ENCODE peak calls at places on chromosomes 11 and 22, in seven cellular contexts. X is SK-N-SH, K is body of pancreas, S is transverse colon, P is psoas muscle, L is fibroblast of lung, T is mammary epithelial cell. M is an unnamed sample.

GRCh38 chr22:45538284-45538683 is 35.6 kb downstream of the FBLN1 start:
- DNase-seq in X (no peak), K (no peak), S (no peak), P (no peak), L (no peak), T (no peak), M (no peak)

GRCh38 chr11:118139578-118139977 is 13.0 kb downstream of the SCN4B start:
- DNase-seq in X (no peak), K (no peak), S (no peak), P (no peak), L (no peak), T (no peak), M (no peak)

GRCh38 chr11:69841859-69842698 is 22.9 kb upstream of the FGF3 start:
- DNase-seq in X (no peak), K (no peak), S (no peak), P (no peak), L (no peak), T (no peak), M (no peak)

GRCh38 chr11:47204633-47204989 is 10.2 kb upstream of the DDB2 start:
- DNase-seq in X (no peak), K (no peak), S (no peak), P (no peak), L (peak; percentile 72), T (peak; percentile 74), M (no peak)

GRCh38 chr11:75280770-75281468 is 40.3 kb downstream of the TPBGL start:
- DNase-seq in X (no peak), K (no peak), S (peak; percentile 31), P (no peak), L (no peak), T (no peak), M (no peak)

GRCh38 chr11:112961146-112961668 is at the start of gene NCAM1:
- DNase-seq in X (peak; percentile 89), K (peak; percentile 29), S (peak; percentile 51), P (peak; percentile 73), L (peak; percentile 81), T (peak; percentile 61), M (peak; percentile 12)

GRCh38 chr22:30541979-30542810 is 4.3 kb downstream of the SEC14L6 start:
- DNase-seq in X (no peak), K (peak; percentile 28), S (no peak), P (no peak), L (peak; percentile 5), T (no peak), M (no peak)

GRCh38 chr22:48669226-48669625 is 1158.4 kb downstream of the BRD1 start:
- DNase-seq in X (no peak), K (no peak), S (no peak), P (no peak), L (no peak), T (no peak), M (no peak)

GRCh38 chr11:109040303-109040702 is 375.4 kb downstream of the DDX10 start:
- DNase-seq in X (peak; percentile 4), K (no peak), S (no peak), P (no peak), L (no peak), T (no peak), M (no peak)

GRCh38 chr11:68412593-68413475 is 47.7 kb upstream of the PPP6R3 start:
- DNase-seq in X (no peak), K (no peak), S (no peak), P (peak; percentile 46), L (peak; percentile 38), T (no peak), M (no peak)

GRCh38 chr22:28813772-28814518 is 13.6 kb upstream of the XBP1 start:
- DNase-seq in X (no peak), K (peak; percentile 81), S (peak; percentile 43), P (no peak), L (peak; percentile 39), T (no peak), M (no peak)

GRCh38 chr11:76161261-76161961 is 44.9 kb downstream of the WNT11 start:
- DNase-seq in X (peak; percentile 86), K (no peak), S (no peak), P (no peak), L (no peak), T (no peak), M (no peak)

DNA sequence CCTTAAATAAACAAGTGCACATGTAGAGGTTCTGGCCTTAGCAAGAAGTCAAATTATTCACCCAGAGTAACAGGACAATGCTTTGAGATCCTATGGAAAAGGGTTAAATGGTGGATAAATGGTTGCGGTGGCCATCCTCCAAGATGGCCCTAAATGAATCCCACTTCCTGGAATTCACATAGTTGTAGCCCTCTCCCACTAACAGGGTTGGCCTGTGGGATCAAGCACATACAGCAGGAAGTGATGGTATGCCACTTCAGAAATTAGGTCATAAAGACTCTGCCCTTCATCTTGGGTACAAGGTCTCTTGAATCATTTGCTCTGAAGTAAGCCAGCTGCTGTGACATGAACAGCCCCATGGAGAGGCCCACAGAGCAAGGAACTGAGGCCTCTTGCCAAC is 1.8 kb downstream of the ZNF280B start:
- DNase-seq in X (no peak), K (no peak), S (no peak), P (no peak), L (no peak), T (no peak), M (no peak)
- H3K36me3 ChIP-seq in X (peaks cover 33% of the 10 kb centered on the region), K (no peaks in the 10 kb centered on the region), S (no peaks in the 10 kb centered on the region), P (no peaks in the 10 kb centered on the region), L (no peaks in the 10 kb centered on the region), T (no peaks in the 10 kb centered on the region), M (no peaks in the 10 kb centered on the region)

DNA sequence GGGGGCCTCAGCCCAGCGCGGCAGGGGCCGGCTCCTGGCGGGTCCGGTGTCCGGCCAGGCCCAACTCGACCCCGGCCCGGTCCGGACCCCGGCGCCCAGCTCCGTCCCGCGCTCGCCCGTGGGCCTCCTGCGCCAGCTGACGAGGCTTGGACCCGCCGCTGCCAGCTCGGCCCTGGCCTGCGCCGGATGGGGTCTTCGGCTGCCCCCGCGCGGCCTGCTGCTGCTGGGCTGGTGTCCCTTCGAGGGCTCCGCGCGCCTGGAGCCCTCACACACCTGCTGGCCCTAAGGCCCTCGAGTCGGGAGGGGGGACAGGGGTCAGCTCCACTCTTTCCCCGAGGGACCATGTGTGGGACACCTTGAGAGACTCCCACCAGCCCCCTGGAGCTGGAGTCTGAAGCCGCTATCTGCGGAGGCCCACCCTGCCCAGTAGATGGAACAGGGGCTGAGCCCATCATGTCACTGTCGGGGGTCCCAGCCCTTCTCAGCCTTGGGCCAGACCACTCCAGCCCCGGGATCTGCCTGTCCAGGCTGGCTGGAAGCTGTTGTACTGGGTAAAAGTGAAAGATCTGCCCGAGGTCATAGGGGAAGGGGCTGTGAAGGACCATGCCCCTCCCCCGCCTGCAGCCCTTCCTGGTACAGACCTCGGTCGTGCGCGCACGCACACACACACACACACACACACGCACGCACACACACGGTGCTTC is 768 bp upstream of the CDKN1C start:
- DNase-seq in X (no peak), K (no peak), S (no peak), P (peak; percentile 49), L (peak; percentile 42), T (no peak), M (no peak)
- TF ChIP-seq CTCF in X (no peak), K (no peak), S (peak; percentile 5), P (no peak), L (peak; percentile 12), T (no peak), M (no peak)

DNA sequence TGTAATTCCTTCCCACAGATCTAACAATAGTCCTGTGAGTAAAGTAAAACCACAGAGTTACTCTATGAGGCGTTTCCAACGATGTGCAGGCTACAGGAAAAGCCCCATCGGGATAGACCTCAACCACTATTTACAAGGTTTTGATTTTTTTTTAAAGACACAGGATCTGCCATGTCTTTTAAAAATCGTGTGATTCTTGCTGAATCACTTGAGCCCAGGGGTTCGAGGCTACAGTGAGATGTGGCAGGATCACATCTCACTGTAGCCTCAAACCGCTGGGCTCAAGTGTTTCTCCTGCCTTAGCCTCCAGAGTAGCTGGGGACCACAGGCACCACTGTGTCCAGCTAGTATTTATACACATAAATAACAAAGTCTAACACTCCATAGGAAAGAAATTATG is 7.8 kb downstream of the TAF1D start:
- DNase-seq in X (no peak), K (no peak), S (no peak), P (no peak), L (no peak), T (peak; percentile 4), M (no peak)
- H3K36me3 ChIP-seq in X (peaks cover 99% of the 10 kb centered on the region), K (peaks cover 26% of the 10 kb centered on the region), S (peaks cover 80% of the 10 kb centered on the region), P (peaks cover 100% of the 10 kb centered on the region), L (peaks cover 14% of the 10 kb centered on the region), T (peaks cover 90% of the 10 kb centered on the region), M (peaks cover 97% of the 10 kb centered on the region)

DNA sequence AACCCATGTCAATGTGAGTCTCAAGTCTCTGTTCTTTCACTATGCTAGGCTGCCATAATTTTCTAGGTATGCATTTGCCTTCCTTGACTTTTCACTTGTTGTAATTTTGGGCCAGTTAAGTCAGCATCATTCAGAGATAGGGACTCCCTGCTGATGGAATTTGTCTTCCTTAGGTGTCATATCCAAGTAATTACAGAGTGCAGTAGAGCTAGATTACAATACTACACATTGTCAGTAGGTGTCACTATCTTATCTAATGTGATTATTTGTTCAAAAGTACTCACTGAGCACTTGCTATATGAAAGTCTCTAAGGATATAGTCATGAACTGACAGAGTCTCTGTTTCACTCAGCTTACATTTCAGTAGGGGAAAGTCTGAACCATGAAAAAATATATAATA is 25.0 kb upstream of the SYN3 start:
- DNase-seq in X (no peak), K (no peak), S (no peak), P (no peak), L (no peak), T (no peak), M (no peak)
- TF ChIP-seq CTCF in X (no peak), K (no peak), S (no peak), P (no peak), L (no peak), T (peak; percentile 58), M (no peak)

DNA sequence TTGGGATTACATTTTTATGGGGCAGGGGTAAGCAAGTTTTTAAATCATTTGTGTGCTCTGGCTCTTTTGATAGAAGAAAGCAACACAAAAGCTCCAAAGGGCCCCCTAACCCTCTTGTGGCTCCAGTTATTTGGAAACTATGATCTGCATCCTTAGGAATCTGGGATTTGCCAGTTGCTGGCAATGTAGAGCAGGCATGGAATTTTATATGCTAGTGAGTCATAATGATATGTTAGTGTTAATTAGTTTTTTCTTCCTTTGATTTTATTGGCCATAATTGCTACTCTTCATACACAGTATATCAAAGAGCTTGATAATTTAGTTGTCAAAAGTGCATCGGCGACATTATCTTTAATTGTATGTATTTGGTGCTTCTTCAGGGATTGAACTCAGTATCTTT is 10.1 kb downstream of the RAG1 start:
- DNase-seq in X (no peak), K (no peak), S (no peak), P (no peak), L (no peak), T (no peak), M (no peak)
- H3K36me3 ChIP-seq in X (no peaks in the 10 kb centered on the region), K (no peaks in the 10 kb centered on the region), S (no peaks in the 10 kb centered on the region), P (no peaks in the 10 kb centered on the region), L (no peaks in the 10 kb centered on the region), T (no peaks in the 10 kb centered on the region), M (no peaks in the 10 kb centered on the region)